ENCODE peak calls at places on chromosomes 13 and 19, in six cellular contexts. F is H9, P is cardiac fibroblast, Z is lower leg skin, I is colonic mucosa, A is psoas muscle. L is an unnamed sample.

GRCh38 chr13:63198076-63198475 is 1782.4 kb upstream of the PCDH20 start:
- DNase-seq in F (no peak), Z (no peak), P (peak), I (no peak), A (no peak), L (no peak)

GRCh38 chr13:36432106-36432544 is at the start of gene CCNA1:
- DNase-seq in A (peak), Z (no peak), I (peak), F (peak), P (peak), L (peak)

GRCh38 chr13:99345345-99345744 is 38.1 kb upstream of the GPR183 start:
- DNase-seq in F (no peak), Z (no peak), P (no peak), A (no peak), I (no peak), L (no peak)

GRCh38 chr13:45299194-45299593 is 41.8 kb downstream of the TPT1 start:
- DNase-seq in F (no peak), P (peak), A (no peak), Z (peak), I (no peak), L (no peak)

GRCh38 chr19:55549500-55550320 is 4.4 kb upstream of the SBK3 start:
- DNase-seq in P (peak), F (peak), A (peak), Z (no peak), I (peak), L (peak)

GRCh38 chr19:18437481-18438330 is at the start of gene ISYNA1:
- DNase-seq in F (peak), P (peak), I (peak), Z (peak), A (peak), L (peak)

GRCh38 chr13:101773062-101773461 is 320.6 kb downstream of the ITGBL1 start:
- DNase-seq in A (no peak), I (no peak), Z (no peak), P (peak), F (no peak), L (no peak)

GRCh38 chr19:30049226-30049625 is 107.2 kb downstream of the URI1 start:
- DNase-seq in A (no peak), Z (no peak), F (no peak), P (no peak), I (no peak), L (no peak)

GRCh38 chr13:22915442-22916082 is 265.2 kb upstream of the SGCG start:
- DNase-seq in I (peak), A (peak), F (peak), P (peak), Z (no peak), L (peak)

GRCh38 chr19:38834590-38834989 is 3.0 kb upstream of the ECH1 start:
- DNase-seq in Z (no peak), I (no peak), P (no peak), F (no peak), A (no peak), L (no peak)

GRCh38 chr19:33506498-33506897 is 15.1 kb downstream of the PEPD start:
- DNase-seq in Z (no peak), F (no peak), A (no peak), P (no peak), I (no peak), L (no peak)

GRCh38 chr13:112059457-112060317 is 7.3 kb upstream of the SOX1 start:
- DNase-seq in A (no peak), F (no peak), P (no peak), Z (no peak), I (no peak), L (no peak)

GRCh38 chr19:46783670-46784069 is 4.7 kb downstream of the SLC1A5 start:
- DNase-seq in A (no peak), Z (no peak), I (no peak), F (no peak), P (no peak), L (no peak)

GRCh38 chr13:75715598-75716523 is 79.7 kb downstream of the LMO7 start:
- DNase-seq in A (no peak), I (no peak), Z (no peak), F (no peak), P (peak), L (no peak)

GRCh38 chr13:20673711-20674110 is 29.8 kb upstream of the IL17D start:
- DNase-seq in F (no peak), Z (no peak), P (no peak), A (no peak), I (no peak), L (no peak)

GRCh38 chr13:81012031-81012430 is 671.1 kb upstream of the SPRY2 start:
- DNase-seq in Z (no peak), F (no peak), P (no peak), I (no peak), A (no peak), L (no peak)

GRCh38 chr19:2040647-2041435 is 10.2 kb downstream of the MKNK2 start:
- DNase-seq in P (no peak), F (no peak), I (no peak), Z (no peak), A (no peak), L (no peak)

GRCh38 chr13:33285420-33286124 is at the start of gene STARD13:
- DNase-seq in A (peak), P (peak), I (peak), Z (peak), F (peak), L (peak)

GRCh38 chr13:73767747-73768315 is 366.4 kb downstream of the KLF12 start:
- DNase-seq in A (no peak), P (peak), I (peak), Z (no peak), F (no peak), L (peak)

GRCh38 chr13:48125794-48126228 is 30.9 kb upstream of the MED4 start:
- DNase-seq in A (no peak), I (no peak), F (no peak), Z (no peak), P (peak), L (no peak)

GRCh38 chr19:13172335-13173128 is 22.3 kb downstream of the IER2 start:
- DNase-seq in Z (peak), I (peak), F (no peak), P (peak), A (peak), L (no peak)

GRCh38 chr19:1098177-1099051 is 3.2 kb upstream of the POLR2E start:
- DNase-seq in F (no peak), A (no peak), P (no peak), Z (no peak), I (peak), L (no peak)

GRCh38 chr13:50527612-50528509 is 315.6 kb downstream of the DLEU7 start:
- DNase-seq in F (no peak), I (no peak), Z (no peak), P (no peak), A (no peak), L (no peak)

GRCh38 chr19:56301886-56302620 is 12.6 kb downstream of the ZSCAN5A start:
- DNase-seq in P (peak), F (no peak), A (no peak), I (no peak), Z (no peak), L (no peak)

GRCh38 chr13:53007872-53008271 is 20.7 kb upstream of the OLFM4 start:
- DNase-seq in I (peak), A (no peak), F (no peak), P (no peak), Z (no peak), L (no peak)

GRCh38 chr13:26954981-26955380 is 194.4 kb upstream of the GPR12 start:
- DNase-seq in A (no peak), Z (no peak), F (no peak), P (no peak), I (no peak), L (no peak)

GRCh38 chr13:110713981-110714797 is 689 bp downstream of the ING1 start:
- DNase-seq in F (peak), I (peak), P (peak), A (peak), Z (peak), L (peak)

GRCh38 chr19:18057557-18057956 is 29.2 kb downstream of the IL12RB1 start:
- DNase-seq in Z (no peak), I (peak), F (no peak), A (peak), P (peak), L (no peak)

GRCh38 chr19:48390188-48391099 is 907 bp downstream of the KDELR1 start:
- DNase-seq in F (peak), P (peak), A (peak), I (peak), Z (peak), L (peak)

GRCh38 chr19:42239544-42240220 is 2.7 kb downstream of the GSK3A start:
- DNase-seq in I (no peak), P (no peak), F (no peak), A (no peak), Z (no peak), L (no peak)

GRCh38 chr13:31105020-31105800 is 56.5 kb downstream of the HSPH1 start:
- DNase-seq in I (no peak), Z (peak), A (no peak), F (no peak), P (no peak), L (peak)

GRCh38 chr19:50492303-50493052 is 15.8 kb upstream of the GARIN5A start:
- DNase-seq in A (peak), Z (no peak), I (no peak), P (no peak), F (peak), L (peak)

GRCh38 chr13:50244355-50244912 is 229.2 kb downstream of the KCNRG start:
- DNase-seq in A (no peak), Z (no peak), P (no peak), F (no peak), I (no peak), L (no peak)

GRCh38 chr13:114118763-114119123 is 13.7 kb downstream of the RASA3 start:
- DNase-seq in P (peak), F (no peak), I (no peak), Z (no peak), A (peak), L (no peak)

GRCh38 chr19:33394006-33394722 is 20.7 kb downstream of the CEBPG start:
- DNase-seq in I (no peak), F (no peak), P (peak), A (peak), Z (peak), L (no peak)

GRCh38 chr19:41807176-41807575 is 10.8 kb downstream of the CEACAM3 start:
- DNase-seq in F (no peak), A (no peak), Z (no peak), I (no peak), P (no peak), L (peak)

GRCh38 chr19:15759962-15760565 is 22.3 kb downstream of the OR10H3 start:
- DNase-seq in A (no peak), F (no peak), Z (no peak), P (no peak), I (peak), L (no peak)
- TF ChIP-seq CTCF in A (no peak), F (no peak), Z (no peak), P (no peak), I (peak), L (no peak)

GRCh38 chr19:58056261-58056660 is 2.8 kb upstream of the ZNF135 start:
- DNase-seq in I (no peak), P (no peak), Z (no peak), A (no peak), F (no peak), L (no peak)
- TF ChIP-seq CTCF in I (no peak), P (no peak), Z (no peak), A (no peak), F (no peak), L (no peak)

GRCh38 chr19:34664168-34664567 is 12.8 kb downstream of the SCGB2B2 start:
- DNase-seq in F (no peak), Z (no peak), I (no peak), A (no peak), P (no peak), L (no peak)

GRCh38 chr19:34661357-34661756 is 15.6 kb downstream of the SCGB2B2 start:
- DNase-seq in Z (no peak), I (no peak), P (no peak), A (no peak), F (no peak), L (no peak)

GRCh38 chr19:34666200-34666957 is 10.6 kb downstream of the SCGB2B2 start:
- DNase-seq in F (no peak), I (no peak), Z (no peak), A (no peak), P (no peak), L (no peak)

GRCh38 chr19:34664870-34665269 is 12.1 kb downstream of the SCGB2B2 start:
- DNase-seq in Z (no peak), I (no peak), A (no peak), P (no peak), F (no peak), L (no peak)

GRCh38 chr19:34662919-34663318 is 14.0 kb downstream of the SCGB2B2 start:
- DNase-seq in I (no peak), P (peak), Z (no peak), F (peak), A (no peak), L (peak)
- TF ChIP-seq CTCF in I (no peak), P (peak), Z (no peak), F (peak), A (peak), L (peak)

GRCh38 chr19:58475714-58476497 is at the start of gene ZNF446:
- DNase-seq in Z (peak), I (peak), F (peak), A (peak), P (peak), L (peak)
- TF ChIP-seq CTCF in Z (no peak), I (no peak), F (no peak), A (no peak), P (no peak), L (no peak)

DNA sequence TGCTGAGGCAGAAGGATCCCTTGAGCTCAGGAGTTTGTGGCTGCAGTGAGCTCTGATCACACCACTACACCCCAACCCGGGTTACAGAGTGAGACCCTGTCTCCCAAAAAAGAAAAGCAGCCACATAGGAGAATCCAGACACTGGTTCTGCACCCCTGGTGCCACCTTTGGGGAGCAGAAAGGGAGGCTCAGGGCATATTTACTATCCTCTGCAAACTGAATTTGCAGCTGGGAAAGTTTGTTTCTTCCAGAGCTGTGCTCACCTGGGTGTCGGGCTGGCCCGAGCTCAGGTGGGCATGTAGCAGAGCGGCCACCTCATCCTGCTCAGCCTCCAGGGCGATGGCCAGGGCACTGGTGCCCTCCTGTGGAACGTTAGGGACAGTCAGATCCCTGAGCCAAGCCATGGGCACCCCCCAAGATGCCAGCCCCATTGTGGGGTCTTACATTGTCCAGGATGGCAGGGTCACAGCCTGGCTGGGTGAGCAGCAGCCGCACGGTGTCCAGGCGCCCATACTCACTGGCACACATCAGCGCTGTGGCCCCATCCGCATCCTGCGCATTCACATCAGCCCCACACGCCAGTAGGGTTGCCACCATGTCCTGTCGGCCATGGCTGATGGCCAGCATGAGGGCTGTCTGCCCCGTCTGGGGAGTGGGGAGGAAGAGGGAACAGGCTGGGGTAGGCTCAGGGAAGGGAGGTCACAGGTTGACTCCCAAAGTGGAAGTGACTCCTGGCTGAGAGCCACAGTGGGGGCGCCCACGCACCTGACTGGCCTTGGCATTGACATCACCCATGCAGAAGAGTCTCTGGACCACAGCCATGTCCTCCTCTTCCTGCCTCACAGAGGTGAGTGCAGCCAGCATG is 3.1 kb downstream of the RPS28 start:
- DNase-seq in P (no peak), I (no peak), F (peak), A (no peak), Z (no peak), L (peak)
- TF ChIP-seq CTCF in P (no peak), I (no peak), F (peak), A (no peak), Z (no peak), L (peak)

GRCh38 chr19:10769533-10770491 is 51.9 kb downstream of the DNM2 start:
- DNase-seq in A (peak), I (no peak), P (peak), Z (no peak), F (no peak), L (peak)
- TF ChIP-seq CTCF in A (peak), I (no peak), P (peak), Z (no peak), F (peak), L (peak)

GRCh38 chr19:15453091-15453498 is 3.3 kb upstream of the WIZ start:
- DNase-seq in A (no peak), I (no peak), F (peak), P (no peak), Z (no peak), L (peak)
- TF ChIP-seq CTCF in A (peak), I (no peak), F (peak), P (peak), Z (no peak), L (peak)

GRCh38 chr19:45187421-45188100 is 9.0 kb downstream of the BLOC1S3 start:
- DNase-seq in I (no peak), F (peak), P (no peak), Z (no peak), A (no peak), L (peak)
- TF ChIP-seq CTCF in I (peak), F (peak), P (peak), Z (no peak), A (peak), L (peak)

GRCh38 chr13:96994030-96994848 is at the start of gene OXGR1:
- DNase-seq in Z (no peak), I (peak), P (no peak), F (peak), A (peak), L (peak)
- TF ChIP-seq CTCF in Z (no peak), I (no peak), P (no peak), F (peak), A (no peak), L (peak)